ENCODE peak calls at places on chromosomes 11 and 22, in five cellular contexts. O is adrenal gland, M is gastrocnemius medialis, A is K562, Z is H1. V is an unnamed sample.
A peak's percentile ranks its signal among the peaks of the same experiment; 100 is the strongest.

GRCh38 chr22:43393132-43393844 is 18.5 kb upstream of the MPPED1 start:
- DNase-seq in O (no peak), M (no peak), A (no peak), Z (no peak), V (no peak)

GRCh38 chr11:2271077-2271326 is 614 bp upstream of the ASCL2 start:
- DNase-seq in O (peak; percentile 49), M (no peak), A (peak; percentile 70), Z (no peak), V (peak; percentile 90)

GRCh38 chr22:45285431-45286058 is 796 bp downstream of the UPK3A start:
- DNase-seq in O (no peak), M (peak; percentile 38), A (no peak), Z (no peak), V (no peak)

GRCh38 chr22:37818397-37819099 is 4.6 kb upstream of the GALR3 start:
- DNase-seq in O (peak; percentile 80), M (no peak), A (no peak), Z (no peak), V (no peak)

GRCh38 chr11:76781861-76782500 is 1.2 kb upstream of the TSKU start:
- DNase-seq in O (no peak), M (no peak), A (no peak), Z (no peak), V (no peak)

GRCh38 chr11:32706985-32707736 is 87.3 kb downstream of the CCDC73 start:
- DNase-seq in O (no peak), M (no peak), A (no peak), Z (no peak), V (no peak)

GRCh38 chr11:25441432-25441831 is 890.5 kb upstream of the ANO3 start:
- DNase-seq in O (no peak), M (no peak), A (no peak), Z (no peak), V (no peak)

GRCh38 chr11:102199673-102200072 is 89.4 kb downstream of the YAP1 start:
- DNase-seq in O (no peak), M (no peak), A (no peak), Z (no peak), V (no peak)

GRCh38 chr22:28002863-28003565 is 84.0 kb upstream of the PITPNB start:
- DNase-seq in O (no peak), M (no peak), A (no peak), Z (no peak), V (no peak)

GRCh38 chr22:28245579-28246224 is 326.6 kb upstream of the PITPNB start:
- DNase-seq in O (no peak), M (no peak), A (no peak), Z (no peak), V (no peak)

GRCh38 chr11:102802341-102802740 is 4.4 kb upstream of the MMP1 start:
- DNase-seq in O (no peak), M (no peak), A (no peak), Z (no peak), V (no peak)

GRCh38 chr22:48103126-48103875 is 1340.9 kb downstream of the TBC1D22A start:
- DNase-seq in O (peak; percentile 17), M (no peak), A (no peak), Z (no peak), V (peak; percentile 66)

GRCh38 chr11:115199501-115199900 is 304.7 kb downstream of the CADM1 start:
- DNase-seq in O (no peak), M (no peak), A (no peak), Z (no peak), V (no peak)

GRCh38 chr22:17201285-17201945 is 17.8 kb downstream of the ADA2 start:
- DNase-seq in O (no peak), M (no peak), A (peak; percentile 41), Z (no peak), V (no peak)

GRCh38 chr22:44668190-44668885 is 33.7 kb upstream of the PRR5 start:
- DNase-seq in O (no peak), M (no peak), A (peak; percentile 80), Z (no peak), V (no peak)

GRCh38 chr11:39678996-39679395 is 1780.5 kb downstream of the LRRC4C start:
- DNase-seq in O (no peak), M (no peak), A (no peak), Z (no peak), V (no peak)

GRCh38 chr11:120337133-120337895 is 1.1 kb downstream of the ARHGEF12 start:
- DNase-seq in O (peak; percentile 80), M (peak; percentile 49), A (no peak), Z (no peak), V (peak; percentile 44)

GRCh38 chr22:45617948-45618347 is 53.7 kb upstream of the ATXN10 start:
- DNase-seq in O (no peak), M (no peak), A (no peak), Z (no peak), V (no peak)

GRCh38 chr11:11845066-11845465 is 3.3 kb downstream of the USP47 start:
- DNase-seq in O (no peak), M (no peak), A (no peak), Z (no peak), V (no peak)

GRCh38 chr11:8180469-8180868 is 11.6 kb upstream of the RIC3 start:
- DNase-seq in O (no peak), M (no peak), A (no peak), Z (no peak), V (no peak)

GRCh38 chr11:70070736-70071135 is 7.4 kb upstream of the ANO1 start:
- DNase-seq in O (peak; percentile 7), M (no peak), A (no peak), Z (no peak), V (peak; percentile 60)

GRCh38 chr11:66476841-66477251 is 3.4 kb upstream of the DPP3 start:
- DNase-seq in O (no peak), M (no peak), A (no peak), Z (no peak), V (no peak)

GRCh38 chr11:3807856-3808845 is at the start of gene PGAP2:
- DNase-seq in O (peak; percentile 73), M (no peak), A (peak; percentile 88), Z (peak; percentile 54), V (peak; percentile 46)

GRCh38 chr11:124069429-124070401 is 28.6 kb upstream of the OR10G7 start:
- DNase-seq in O (peak; percentile 68), M (no peak), A (peak; percentile 44), Z (peak; percentile 43), V (no peak)

DNA sequence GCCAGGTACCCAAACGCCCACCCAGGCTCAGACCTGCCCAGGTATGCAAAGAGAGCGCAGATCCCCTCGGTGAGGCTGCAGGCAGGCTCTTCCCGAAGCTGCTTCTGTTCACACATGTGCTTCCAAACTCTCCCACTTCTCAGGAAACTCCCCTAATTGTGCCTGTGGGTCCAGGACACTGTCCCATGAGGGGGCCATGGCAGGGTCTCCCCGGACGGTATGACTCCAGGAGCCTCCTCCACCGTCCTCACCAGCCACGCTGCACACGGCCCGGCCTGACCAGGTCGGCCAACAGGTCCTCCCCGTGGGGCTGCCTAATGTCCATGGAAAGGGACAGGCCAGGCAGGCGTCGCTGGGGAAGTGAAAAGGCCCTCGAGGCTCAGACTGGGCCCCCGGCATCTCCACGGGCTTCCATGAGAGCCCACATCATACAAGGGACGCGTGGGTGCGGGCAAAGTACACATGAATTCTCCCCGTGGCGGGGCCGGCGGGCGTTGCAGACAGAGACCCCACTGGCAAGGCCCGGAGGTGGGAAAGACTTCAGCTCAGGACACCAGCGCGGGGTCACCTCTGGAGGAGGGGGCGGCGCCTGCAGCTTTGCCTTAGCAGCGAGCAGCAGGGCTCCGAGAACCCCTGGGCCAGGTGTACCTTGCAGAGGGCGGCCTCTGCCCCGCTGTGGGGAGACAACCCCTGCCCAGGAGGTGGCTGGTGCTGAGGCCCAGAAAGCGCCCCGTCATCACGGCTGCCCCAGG is 526.1 kb downstream of the BRD1 start:
- DNase-seq in O (peak; percentile 23), M (no peak), A (no peak), Z (no peak), V (peak; percentile 81)
- H3K4me3 ChIP-seq in O (no peak overlapping the region), M (no peak overlapping the region), A (no peak overlapping the region), Z (no peak overlapping the region), V (no peak overlapping the region)

GRCh38 chr22:20606041-20606783 is 98.8 kb downstream of the MED15 start:
- DNase-seq in O (peak; percentile 75), M (no peak), A (peak; percentile 96), Z (peak; percentile 85), V (no peak)
- TF ChIP-seq CTCF in O (peak; percentile 67), M (no peak), A (peak; percentile 99), Z (peak; percentile 88), V (no peak)

GRCh38 chr11:128448487-128448886 is 138.9 kb downstream of the ETS1 start:
- DNase-seq in O (no peak), M (no peak), A (no peak), Z (peak; percentile 25), V (no peak)

GRCh38 chr11:128453444-128454336 is 133.7 kb downstream of the ETS1 start:
- DNase-seq in O (peak; percentile 77), M (peak; percentile 72), A (no peak), Z (no peak), V (peak; percentile 94)

GRCh38 chr11:128451651-128452470 is 135.5 kb downstream of the ETS1 start:
- DNase-seq in O (no peak), M (no peak), A (no peak), Z (no peak), V (peak; percentile 85)

GRCh38 chr11:128448981-128449713 is 138.2 kb downstream of the ETS1 start:
- DNase-seq in O (no peak), M (no peak), A (no peak), Z (no peak), V (no peak)

DNA sequence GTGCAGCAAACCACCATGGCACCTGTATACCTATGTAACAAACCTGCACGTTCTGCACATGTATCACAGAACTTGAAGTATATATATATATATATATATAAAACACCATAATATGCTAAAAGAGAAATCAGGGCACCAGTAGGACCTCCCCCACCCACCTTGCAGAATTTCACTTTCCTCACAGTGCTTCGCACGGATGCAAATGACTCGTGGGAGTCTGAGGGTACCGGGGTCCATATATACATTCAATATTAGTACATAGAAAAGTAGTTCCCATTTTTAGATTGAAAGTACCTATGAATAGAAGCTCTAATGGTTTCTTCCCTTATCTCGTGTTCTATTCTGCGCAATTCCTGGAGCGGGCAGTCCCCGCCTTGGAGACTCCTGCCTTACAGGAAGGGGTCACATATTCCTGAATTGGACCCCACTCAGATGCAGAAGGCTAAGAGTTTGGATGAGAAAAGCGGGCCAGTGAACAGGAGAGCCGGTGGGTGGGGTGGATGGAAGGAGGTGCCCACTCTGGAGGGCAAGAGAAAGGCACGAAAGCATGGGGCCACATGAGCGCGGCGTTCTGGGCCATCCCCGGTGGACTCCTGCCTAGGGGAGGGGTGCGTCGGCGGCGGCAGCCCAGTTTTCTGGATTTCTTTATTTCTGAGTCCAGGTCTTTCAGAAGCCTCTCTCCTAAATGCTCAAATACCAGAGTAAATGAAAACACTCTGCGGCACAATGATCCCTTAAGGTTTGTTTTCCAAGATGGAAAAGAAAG is 136.3 kb downstream of the ETS1 start:
- DNase-seq in O (no peak), M (no peak), A (no peak), Z (no peak), V (no peak)
- TF ChIP-seq POLR2A in O (no peak), M (no peak), A (no peak), Z (no peak), V (no peak)

DNA sequence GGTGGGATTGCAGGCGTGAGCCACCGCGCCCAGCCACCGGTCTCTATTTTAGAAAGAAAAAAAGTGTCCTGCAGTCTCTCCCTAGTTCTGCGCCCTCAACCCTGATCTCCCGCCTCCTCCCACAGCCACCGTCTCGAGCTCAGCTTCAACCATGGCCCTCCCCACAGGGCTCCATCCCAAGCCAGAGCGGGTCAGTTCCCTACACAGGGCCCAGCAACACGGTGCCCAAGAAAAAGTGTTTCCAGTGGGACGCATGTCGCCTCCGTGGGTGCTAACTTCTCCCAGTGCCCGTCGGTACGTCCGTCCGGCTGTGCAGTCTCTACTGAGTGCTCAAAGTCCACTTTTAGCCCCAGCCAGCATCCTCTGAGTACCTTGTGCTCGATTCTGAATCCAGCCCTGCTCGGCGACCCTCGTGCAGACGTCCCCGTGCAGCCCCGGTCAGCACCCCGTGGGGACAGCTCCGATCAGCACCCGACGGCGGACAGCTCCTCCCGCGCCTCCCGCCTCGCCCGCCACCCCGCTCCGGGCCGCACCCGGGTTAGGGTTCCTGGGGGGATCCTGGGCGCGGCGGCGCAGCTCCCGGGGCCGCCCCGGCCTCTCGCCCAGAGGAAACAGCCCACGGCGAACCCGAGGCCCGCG is 658 bp upstream of the MAPK8IP2 start:
- DNase-seq in O (peak; percentile 60), M (no peak), A (peak; percentile 87), Z (no peak), V (no peak)
- H3K4me3 ChIP-seq in O (no peak overlapping the region), M (no peak overlapping the region), A (no peak overlapping the region), Z (no peak overlapping the region), V (no peak overlapping the region)